ENCODE peak calls at places on chromosomes 16 and 17, in five cellular contexts. One of them, this sample, is unnamed.

GRCh38 chr17:30920282-30920681 is 1.5 kb upstream of the ADAP2 start:
- DNase-seq in Panc1: no peak
- DNase-seq in keratinocyte: no peak
- DNase-seq in tibial artery: peak
- DNase-seq in neural progenitor cell: peak
- DNase-seq in this sample: no peak

GRCh38 chr16:81866820-81867440 is 87.8 kb downstream of the PLCG2 start:
- DNase-seq in neural progenitor cell: no peak
- DNase-seq in keratinocyte: no peak
- DNase-seq in Panc1: no peak
- DNase-seq in tibial artery: peak
- DNase-seq in this sample: no peak

GRCh38 chr17:71349908-71350600 is 770.8 kb upstream of the SOX9 start:
- DNase-seq in tibial artery: no peak
- DNase-seq in neural progenitor cell: no peak
- DNase-seq in Panc1: no peak
- DNase-seq in keratinocyte: no peak
- DNase-seq in this sample: no peak

GRCh38 chr16:50252082-50252611 is 14.2 kb upstream of the ADCY7 start:
- DNase-seq in Panc1: no peak
- DNase-seq in neural progenitor cell: no peak
- DNase-seq in keratinocyte: no peak
- DNase-seq in tibial artery: no peak
- DNase-seq in this sample: no peak

GRCh38 chr17:15918261-15918660 is 26.7 kb upstream of the ADORA2B start:
- DNase-seq in tibial artery: no peak
- DNase-seq in Panc1: no peak
- DNase-seq in neural progenitor cell: no peak
- DNase-seq in keratinocyte: no peak
- DNase-seq in this sample: no peak

GRCh38 chr17:29722411-29723198 is 99.9 kb upstream of the CORO6 start:
- DNase-seq in Panc1: no peak
- DNase-seq in neural progenitor cell: no peak
- DNase-seq in tibial artery: no peak
- DNase-seq in keratinocyte: no peak
- DNase-seq in this sample: no peak

GRCh38 chr17:80497726-80498241 is 21.4 kb upstream of the NPTX1 start:
- DNase-seq in Panc1: peak
- DNase-seq in keratinocyte: no peak
- DNase-seq in neural progenitor cell: no peak
- DNase-seq in tibial artery: no peak
- DNase-seq in this sample: no peak

GRCh38 chr17:16909887-16910286 is 62.0 kb downstream of the TNFRSF13B start:
- DNase-seq in neural progenitor cell: no peak
- DNase-seq in tibial artery: no peak
- DNase-seq in keratinocyte: no peak
- DNase-seq in Panc1: no peak
- DNase-seq in this sample: no peak

GRCh38 chr17:73503560-73503959 is 140.7 kb downstream of the SDK2 start:
- DNase-seq in tibial artery: no peak
- DNase-seq in Panc1: no peak
- DNase-seq in neural progenitor cell: no peak
- DNase-seq in keratinocyte: no peak
- DNase-seq in this sample: no peak

GRCh38 chr16:28218109-28218508 is 6.3 kb upstream of the XPO6 start:
- DNase-seq in Panc1: peak
- DNase-seq in neural progenitor cell: peak
- DNase-seq in keratinocyte: no peak
- DNase-seq in tibial artery: no peak
- DNase-seq in this sample: no peak

GRCh38 chr17:49985310-49985990 is 9.6 kb downstream of the DLX3 start:
- DNase-seq in neural progenitor cell: peak
- DNase-seq in keratinocyte: no peak
- DNase-seq in tibial artery: no peak
- DNase-seq in Panc1: no peak
- DNase-seq in this sample: no peak

GRCh38 chr17:3915642-3916012 is 638 bp downstream of the P2RX1 start:
- DNase-seq in neural progenitor cell: no peak
- DNase-seq in keratinocyte: no peak
- DNase-seq in tibial artery: no peak
- DNase-seq in Panc1: no peak
- DNase-seq in this sample: no peak

GRCh38 chr17:30597776-30598288 is 120.6 kb downstream of the GOSR1 start:
- DNase-seq in neural progenitor cell: no peak
- DNase-seq in tibial artery: no peak
- DNase-seq in Panc1: no peak
- DNase-seq in keratinocyte: no peak
- DNase-seq in this sample: no peak

GRCh38 chr17:41421116-41421515 is 3.3 kb downstream of the KRT37 start:
- DNase-seq in Panc1: no peak
- DNase-seq in neural progenitor cell: no peak
- DNase-seq in keratinocyte: no peak
- DNase-seq in tibial artery: no peak
- DNase-seq in this sample: no peak

GRCh38 chr16:69402448-69402847 is 16.6 kb upstream of the TERF2 start:
- DNase-seq in tibial artery: no peak
- DNase-seq in Panc1: no peak
- DNase-seq in neural progenitor cell: no peak
- DNase-seq in keratinocyte: no peak
- DNase-seq in this sample: no peak

GRCh38 chr17:49117581-49118230 is 14.9 kb upstream of the B4GALNT2 start:
- DNase-seq in Panc1: no peak
- DNase-seq in keratinocyte: peak
- DNase-seq in tibial artery: no peak
- DNase-seq in neural progenitor cell: no peak
- DNase-seq in this sample: no peak

GRCh38 chr17:12089809-12090384 is 69.2 kb downstream of the MAP2K4 start:
- DNase-seq in Panc1: peak
- DNase-seq in tibial artery: no peak
- DNase-seq in keratinocyte: peak
- DNase-seq in neural progenitor cell: no peak
- DNase-seq in this sample: no peak

GRCh38 chr17:30393491-30393890 is 14.8 kb downstream of the CPD start:
- DNase-seq in Panc1: no peak
- DNase-seq in tibial artery: no peak
- DNase-seq in neural progenitor cell: no peak
- DNase-seq in keratinocyte: no peak
- DNase-seq in this sample: no peak

GRCh38 chr17:8785547-8786412 is 13.4 kb downstream of the MFSD6L start:
- DNase-seq in tibial artery: peak
- DNase-seq in keratinocyte: no peak
- DNase-seq in neural progenitor cell: peak
- DNase-seq in Panc1: peak
- DNase-seq in this sample: peak

GRCh38 chr17:17971431-17972125 is 622 bp downstream of the TOM1L2 start:
- DNase-seq in Panc1: no peak
- DNase-seq in tibial artery: peak
- DNase-seq in keratinocyte: no peak
- DNase-seq in neural progenitor cell: peak
- DNase-seq in this sample: peak

GRCh38 chr17:57861737-57862409 is 12.0 kb upstream of the MRPS23 start:
- DNase-seq in neural progenitor cell: peak
- DNase-seq in Panc1: no peak
- DNase-seq in tibial artery: peak
- DNase-seq in keratinocyte: no peak
- DNase-seq in this sample: peak

GRCh38 chr16:85206472-85207356 is 94.4 kb upstream of the CIBAR2 start:
- DNase-seq in neural progenitor cell: peak
- DNase-seq in Panc1: no peak
- DNase-seq in keratinocyte: no peak
- DNase-seq in tibial artery: peak
- DNase-seq in this sample: peak

DNA sequence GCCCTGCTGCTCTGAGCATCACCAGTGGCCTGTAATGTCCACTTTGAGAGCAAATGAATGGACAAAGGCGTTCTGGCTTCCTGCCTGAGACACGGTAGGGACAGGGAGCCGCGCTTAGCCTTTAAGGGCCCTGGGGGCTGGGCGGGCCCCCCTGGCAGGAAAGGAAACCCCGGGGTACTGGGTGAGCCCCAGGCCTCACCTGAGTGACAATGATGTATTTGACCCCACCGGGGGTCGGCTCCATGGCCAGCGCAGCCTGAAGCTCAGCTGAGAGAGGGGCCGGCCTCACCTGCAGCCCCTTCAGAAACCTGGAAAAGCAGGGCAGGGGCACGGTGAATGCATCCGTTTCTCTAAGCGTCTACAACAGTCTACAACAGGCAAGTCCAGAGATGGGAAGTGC is 2.2 kb upstream of the CYBA start:
- DNase-seq in keratinocyte: no peak
- DNase-seq in Panc1: no peak
- DNase-seq in tibial artery: no peak
- DNase-seq in neural progenitor cell: no peak
- DNase-seq in this sample: no peak
- H3K27ac ChIP-seq in keratinocyte: no peak
- H3K27ac ChIP-seq in Panc1: no peak
- H3K27ac ChIP-seq in tibial artery: no peak
- H3K27ac ChIP-seq in neural progenitor cell: no peak
- H3K27ac ChIP-seq in this sample: no peak

GRCh38 chr16:14300631-14301149 is 229.6 kb downstream of the MRTFB start:
- DNase-seq in Panc1: peak
- DNase-seq in neural progenitor cell: peak
- DNase-seq in tibial artery: peak
- DNase-seq in keratinocyte: no peak
- DNase-seq in this sample: peak
- H3K27ac ChIP-seq in Panc1: peak
- H3K27ac ChIP-seq in neural progenitor cell: no peak
- H3K27ac ChIP-seq in tibial artery: peak
- H3K27ac ChIP-seq in keratinocyte: no peak
- H3K27ac ChIP-seq in this sample: no peak

GRCh38 chr16:74586948-74587347 is 20.0 kb downstream of the GLG1 start:
- DNase-seq in Panc1: no peak
- DNase-seq in keratinocyte: no peak
- DNase-seq in tibial artery: no peak
- DNase-seq in neural progenitor cell: no peak
- DNase-seq in this sample: no peak
- H3K27ac ChIP-seq in Panc1: no peak
- H3K27ac ChIP-seq in keratinocyte: no peak
- H3K27ac ChIP-seq in tibial artery: no peak
- H3K27ac ChIP-seq in neural progenitor cell: no peak
- H3K27ac ChIP-seq in this sample: no peak

GRCh38 chr17:47622179-47622549 is 27.6 kb upstream of the KPNB1 start:
- DNase-seq in tibial artery: no peak
- DNase-seq in neural progenitor cell: no peak
- DNase-seq in keratinocyte: no peak
- DNase-seq in Panc1: no peak
- DNase-seq in this sample: no peak
- H3K27ac ChIP-seq in tibial artery: peak
- H3K27ac ChIP-seq in neural progenitor cell: no peak
- H3K27ac ChIP-seq in keratinocyte: peak
- H3K27ac ChIP-seq in Panc1: peak
- H3K27ac ChIP-seq in this sample: no peak

GRCh38 chr17:1560582-1561170 is 1.9 kb downstream of the PITPNA start:
- DNase-seq in Panc1: no peak
- DNase-seq in tibial artery: no peak
- DNase-seq in neural progenitor cell: no peak
- DNase-seq in keratinocyte: no peak
- DNase-seq in this sample: no peak

GRCh38 chr17:1561420-1562177 is 993 bp downstream of the PITPNA start:
- DNase-seq in keratinocyte: no peak
- DNase-seq in tibial artery: no peak
- DNase-seq in Panc1: no peak
- DNase-seq in neural progenitor cell: peak
- DNase-seq in this sample: no peak

GRCh38 chr17:1559743-1560581 is 2.6 kb downstream of the PITPNA start:
- DNase-seq in neural progenitor cell: no peak
- DNase-seq in Panc1: no peak
- DNase-seq in keratinocyte: no peak
- DNase-seq in tibial artery: no peak
- DNase-seq in this sample: no peak

GRCh38 chr17:1563786-1564613 is 1.4 kb upstream of the PITPNA start:
- DNase-seq in Panc1: no peak
- DNase-seq in keratinocyte: no peak
- DNase-seq in neural progenitor cell: no peak
- DNase-seq in tibial artery: no peak
- DNase-seq in this sample: no peak

DNA sequence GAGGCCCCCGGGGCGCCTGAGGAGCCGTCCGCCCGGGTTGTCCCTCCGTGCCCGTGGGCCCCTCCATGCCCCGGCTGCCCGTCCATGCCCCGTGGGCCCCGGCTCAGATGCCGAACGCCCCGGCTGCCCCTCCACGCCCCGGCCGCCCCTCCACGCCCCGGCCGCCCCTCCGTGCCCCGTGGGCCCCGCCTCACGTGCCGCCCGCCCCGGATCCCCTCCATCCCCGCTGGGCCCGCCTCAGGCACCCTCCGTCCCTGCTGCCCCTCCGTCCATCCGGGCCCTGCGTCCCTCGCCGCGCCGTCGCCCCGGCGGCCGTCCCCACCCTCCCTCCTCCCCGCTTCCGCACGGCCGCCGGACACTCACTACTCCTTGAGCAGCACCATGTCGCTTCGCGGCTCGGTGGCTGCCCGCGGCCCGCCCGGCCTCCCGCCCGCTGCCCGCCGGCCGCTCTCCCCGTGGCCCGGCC is 381 bp downstream of the PITPNA start:
- DNase-seq in Panc1: no peak
- DNase-seq in keratinocyte: no peak
- DNase-seq in tibial artery: no peak
- DNase-seq in neural progenitor cell: no peak
- DNase-seq in this sample: peak
- H3K27ac ChIP-seq in Panc1: no peak
- H3K27ac ChIP-seq in keratinocyte: peak
- H3K27ac ChIP-seq in tibial artery: peak
- H3K27ac ChIP-seq in neural progenitor cell: peak
- H3K27ac ChIP-seq in this sample: peak

DNA sequence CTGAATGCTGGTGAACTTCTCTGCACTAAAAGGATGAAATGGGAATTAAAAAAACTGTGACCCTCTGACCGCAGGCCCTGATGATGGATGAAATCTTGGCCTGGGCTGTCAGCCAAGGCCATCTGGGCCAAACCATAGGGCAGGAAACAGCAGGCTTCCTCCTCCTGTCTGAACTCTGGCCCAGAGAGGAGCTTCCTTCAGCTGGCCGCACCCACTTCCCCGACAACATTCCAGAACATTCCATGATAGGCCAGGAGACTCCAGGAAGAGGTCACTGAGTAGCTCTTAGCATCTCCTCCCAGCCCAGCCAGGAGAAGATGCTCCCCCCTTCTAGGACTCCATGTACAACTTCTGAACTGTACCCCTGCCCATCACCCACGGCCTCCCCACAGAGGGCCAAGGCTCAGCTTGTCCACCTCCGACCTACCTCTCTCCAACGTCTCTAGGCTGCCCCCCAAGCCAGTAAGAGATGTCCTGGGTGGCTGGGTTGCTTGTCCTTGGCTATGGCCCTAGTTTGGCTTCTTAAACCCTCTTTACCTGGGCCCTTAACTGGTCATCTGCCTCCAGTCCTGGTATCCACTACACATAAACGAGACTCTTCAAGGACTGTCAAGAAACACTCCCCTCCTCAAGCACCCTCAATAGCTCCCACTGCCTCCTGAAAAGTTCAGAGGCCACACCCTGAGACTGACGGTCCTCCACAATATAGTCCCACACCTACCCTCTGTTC is 1.7 kb downstream of the RPH3AL start:
- DNase-seq in Panc1: no peak
- DNase-seq in neural progenitor cell: no peak
- DNase-seq in keratinocyte: peak
- DNase-seq in tibial artery: peak
- DNase-seq in this sample: no peak
- H3K27ac ChIP-seq in Panc1: no peak
- H3K27ac ChIP-seq in neural progenitor cell: no peak
- H3K27ac ChIP-seq in keratinocyte: no peak
- H3K27ac ChIP-seq in tibial artery: no peak
- H3K27ac ChIP-seq in this sample: peak

GRCh38 chr16:10266809-10267208 is 84.6 kb upstream of the GRIN2A start:
- DNase-seq in neural progenitor cell: no peak
- DNase-seq in keratinocyte: no peak
- DNase-seq in tibial artery: peak
- DNase-seq in Panc1: no peak
- DNase-seq in this sample: no peak
- H3K27ac ChIP-seq in neural progenitor cell: no peak
- H3K27ac ChIP-seq in keratinocyte: no peak
- H3K27ac ChIP-seq in tibial artery: no peak
- H3K27ac ChIP-seq in Panc1: no peak
- H3K27ac ChIP-seq in this sample: no peak

This sample was measured in caudate nucleus.